ENCODE peak calls at places on chromosomes 5 and 9, in eight cellular contexts. W, X, K, Y, N, H, B and G are unnamed samples.

GRCh38 chr9:87601175-87601574 is 103.5 kb downstream of the DAPK1 start:
- DNase-seq in W (no peak), B (no peak), K (no peak), Y (peak; percentile 83), N (no peak), H (no peak), X (no peak), G (no peak)

GRCh38 chr9:124311283-124311682 is 53.5 kb downstream of the NEK6 start:
- DNase-seq in X (no peak), B (no peak), N (no peak), W (no peak), Y (no peak), H (no peak), K (no peak), G (no peak)

GRCh38 chr5:66307647-66308257 is 163.7 kb downstream of the SREK1 start:
- DNase-seq in Y (peak; percentile 71), N (peak; percentile 56), H (peak; percentile 90), K (no peak), W (no peak), B (peak; percentile 37), X (no peak), G (no peak)

GRCh38 chr5:76041863-76042262 is 41.3 kb upstream of the SV2C start:
- DNase-seq in B (peak; percentile 9), N (no peak), H (no peak), X (no peak), Y (no peak), W (no peak), K (peak; percentile 51), G (peak; percentile 46)

GRCh38 chr9:35293381-35293780 is 131.6 kb downstream of the UNC13B start:
- DNase-seq in Y (no peak), K (no peak), W (no peak), X (no peak), B (no peak), H (no peak), N (no peak), G (no peak)

GRCh38 chr5:36703245-36703860 is 96.9 kb downstream of the SLC1A3 start:
- DNase-seq in Y (no peak), H (no peak), B (no peak), N (no peak), K (no peak), X (peak; percentile 53), W (no peak), G (no peak)

GRCh38 chr5:90221947-90222346 is 187.6 kb downstream of the CETN3 start:
- DNase-seq in W (no peak), X (no peak), K (no peak), H (no peak), Y (no peak), B (no peak), N (no peak), G (no peak)

GRCh38 chr5:142032747-142033631 is 20.2 kb upstream of the GNPDA1 start:
- DNase-seq in H (peak; percentile 2), Y (no peak), N (no peak), K (no peak), B (no peak), W (no peak), X (no peak), G (no peak)

GRCh38 chr9:126860757-126861466 is 473 bp downstream of the ZBTB34 start:
- DNase-seq in Y (peak; percentile 30), K (peak; percentile 82), N (no peak), X (peak; percentile 34), B (no peak), H (peak; percentile 45), W (no peak), G (peak; percentile 57)

GRCh38 chr5:59390074-59390659 is 503.4 kb downstream of the PDE4D start:
- DNase-seq in Y (peak; percentile 39), K (no peak), N (no peak), X (no peak), B (no peak), W (no peak), H (peak; percentile 64), G (no peak)

GRCh38 chr9:16085167-16085718 is 532.4 kb downstream of the CCDC171 start:
- DNase-seq in Y (no peak), B (no peak), W (no peak), N (no peak), H (no peak), X (no peak), K (no peak), G (no peak)

GRCh38 chr5:172234031-172234430 is 40.1 kb downstream of the EFCAB9 start:
- DNase-seq in K (no peak), X (no peak), Y (no peak), H (no peak), N (no peak), B (no peak), W (no peak), G (no peak)

GRCh38 chr5:175597718-175598117 is 60.2 kb upstream of the HRH2 start:
- DNase-seq in N (no peak), Y (no peak), H (no peak), W (no peak), K (no peak), X (no peak), B (no peak), G (no peak)

GRCh38 chr5:116354699-116355098 is 219.9 kb downstream of the SEMA6A start:
- DNase-seq in B (no peak), H (no peak), X (no peak), N (no peak), Y (no peak), K (no peak), W (no peak), G (no peak)

GRCh38 chr9:77014597-77015263 is 4.7 kb upstream of the FOXB2 start:
- DNase-seq in W (peak; percentile 46), H (no peak), K (no peak), N (no peak), X (no peak), Y (no peak), B (no peak), G (no peak)

GRCh38 chr9:77015291-77016048 is 4.0 kb upstream of the FOXB2 start:
- DNase-seq in H (no peak), N (no peak), W (peak; percentile 18), Y (no peak), X (no peak), K (no peak), B (no peak), G (no peak)

GRCh38 chr9:77017505-77017894 is 2.0 kb upstream of the FOXB2 start:
- DNase-seq in H (no peak), B (no peak), W (peak; percentile 18), N (no peak), Y (no peak), X (no peak), K (no peak), G (no peak)

GRCh38 chr9:77016526-77017504 is 2.6 kb upstream of the FOXB2 start:
- DNase-seq in N (no peak), W (peak; percentile 47), K (no peak), B (no peak), Y (no peak), X (no peak), H (no peak), G (no peak)

GRCh38 chr9:77016111-77016525 is 3.3 kb upstream of the FOXB2 start:
- DNase-seq in B (no peak), Y (no peak), W (peak; percentile 47), N (no peak), X (no peak), H (no peak), K (no peak), G (no peak)
- H3K4me1 ChIP-seq in B (peaks cover 3% of the 10 kb centered on the region), Y (no peaks in the 10 kb centered on the region), W (peaks cover 70% of the 10 kb centered on the region), N (peaks cover 4% of the 10 kb centered on the region), X (peaks cover 64% of the 10 kb centered on the region), H (no peaks in the 10 kb centered on the region), K (peaks cover 9% of the 10 kb centered on the region), G (no peaks in the 10 kb centered on the region)

DNA sequence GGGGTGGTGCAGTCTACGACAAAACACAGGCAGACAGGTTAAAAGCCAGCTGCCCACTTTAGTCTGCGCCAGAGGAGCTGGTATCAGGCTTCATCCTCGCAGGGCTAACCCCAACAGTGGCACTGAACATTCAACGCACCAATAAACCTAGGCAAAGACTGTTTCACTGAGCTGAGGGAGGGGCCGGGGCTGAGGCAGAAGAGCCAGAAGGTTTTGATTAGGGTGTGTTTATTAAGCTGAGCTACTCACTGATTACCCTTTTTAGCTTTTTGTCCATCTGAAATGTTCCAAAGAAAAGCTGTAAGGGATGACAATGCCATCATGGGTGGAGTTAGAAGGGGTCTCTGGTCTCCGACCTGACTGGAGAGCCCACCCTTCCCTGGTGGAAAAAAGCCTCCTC is 1.4 kb downstream of the ZMYND19 start:
- DNase-seq in N (no peak), H (no peak), K (no peak), X (no peak), B (no peak), W (no peak), Y (no peak), G (no peak)
- H3K4me3 ChIP-seq in N (peak overlapping the region; percentile 80), H (peak overlapping the region; percentile 97), K (no peak overlapping the region), X (no peak overlapping the region), B (peak overlapping the region; percentile 96), W (no peak overlapping the region), Y (no peak overlapping the region), G (peak overlapping the region; percentile 92)

DNA sequence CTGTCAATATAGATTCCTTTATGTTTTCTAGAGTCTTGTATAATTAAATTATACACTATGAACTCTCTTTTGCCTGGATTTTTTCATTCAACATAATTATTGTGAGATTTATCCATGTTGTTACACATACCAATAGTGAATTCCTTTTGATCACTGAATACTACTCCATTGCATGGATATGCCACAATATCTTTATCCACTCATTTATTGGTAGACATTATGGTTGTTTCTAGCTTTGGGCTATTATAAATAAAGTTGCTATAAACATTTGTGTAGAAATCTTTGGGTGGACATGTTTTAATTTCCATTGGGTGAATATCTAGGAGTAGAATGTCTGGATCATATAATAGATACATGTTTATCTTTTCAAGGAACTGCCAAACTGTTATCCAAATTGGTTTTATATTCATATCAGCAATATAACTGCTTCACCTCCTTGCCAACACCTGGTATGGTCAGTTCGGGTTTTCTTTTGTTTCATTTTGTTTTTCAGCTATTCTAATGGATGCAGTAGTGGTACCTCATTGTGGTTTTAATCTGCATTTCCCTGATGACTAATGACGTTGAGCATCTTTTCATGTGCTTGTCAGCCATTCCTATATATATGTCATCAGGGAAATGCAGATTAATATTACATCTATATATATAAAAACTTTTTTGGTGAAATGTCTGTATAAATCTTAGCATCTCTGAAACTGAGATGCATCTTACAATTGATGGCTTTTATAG is 32.1 kb upstream of the TCF7 start:
- DNase-seq in Y (no peak), B (no peak), N (no peak), H (no peak), K (no peak), X (no peak), W (no peak), G (no peak)
- H3K4me1 ChIP-seq in Y (no peaks in the 10 kb centered on the region), B (no peaks in the 10 kb centered on the region), N (no peaks in the 10 kb centered on the region), H (no peaks in the 10 kb centered on the region), K (no peaks in the 10 kb centered on the region), X (no peaks in the 10 kb centered on the region), W (no peaks in the 10 kb centered on the region), G (peaks cover 10% of the 10 kb centered on the region)

GRCh38 chr9:135927195-135928013 is 20.1 kb upstream of the CAMSAP1 start:
- DNase-seq in Y (no peak), K (no peak), N (no peak), W (no peak), B (no peak), X (no peak), H (no peak), G (no peak)
- H3K4me3 ChIP-seq in Y (no peak overlapping the region), K (no peak overlapping the region), N (no peak overlapping the region), W (no peak overlapping the region), B (no peak overlapping the region), X (no peak overlapping the region), H (no peak overlapping the region), G (no peak overlapping the region)